ENCODE peak calls at places on chromosomes 5 and 9, in eight cellular contexts. X is IMR-90, N is keratinocyte, K is left ventricle myocardium inferior, D is hepatocyte, U is MM.1S, C is transverse colon, M is OCI-LY7. P is an unnamed sample.

GRCh38 chr9:89234636-89235035 is 56.0 kb upstream of the SHC3 start:
- DNase-seq in X (peak), D (no peak), K (no peak), N (no peak), U (peak), C (no peak), M (no peak), P (no peak)

GRCh38 chr9:30410273-30410672 is 1974.2 kb upstream of the ACO1 start:
- DNase-seq in U (no peak), N (no peak), X (no peak), C (no peak), D (no peak), K (no peak), M (no peak), P (no peak)

GRCh38 chr5:36950586-36951457 is 74.3 kb downstream of the NIPBL start:
- DNase-seq in U (no peak), C (no peak), D (no peak), M (no peak), X (peak), N (peak), K (no peak), P (no peak)

GRCh38 chr5:57939771-57940170 is 457.2 kb upstream of the ACTBL2 start:
- DNase-seq in M (no peak), D (no peak), U (no peak), N (no peak), K (no peak), C (no peak), X (no peak), P (no peak)

GRCh38 chr9:128921881-128922763 is 1.3 kb downstream of the PHYHD1 start:
- DNase-seq in K (peak), C (peak), X (peak), N (no peak), U (no peak), D (peak), M (peak), P (no peak)

GRCh38 chr5:149452007-149452664 is 73.0 kb upstream of the IL17B start:
- DNase-seq in X (peak), K (peak), C (peak), M (peak), D (peak), N (no peak), U (no peak), P (no peak)

GRCh38 chr9:91047529-91047928 is 245.9 kb downstream of the SYK start:
- DNase-seq in N (no peak), U (peak), K (no peak), M (no peak), D (no peak), C (peak), X (no peak), P (no peak)

GRCh38 chr5:94932259-94932658 is 313.8 kb downstream of the SLF1 start:
- DNase-seq in K (no peak), C (no peak), M (no peak), X (no peak), U (no peak), D (no peak), N (no peak), P (no peak)

GRCh38 chr5:149785341-149785740 is 55.2 kb downstream of the PPARGC1B start:
- DNase-seq in N (no peak), D (no peak), K (no peak), U (no peak), C (peak), X (no peak), M (no peak), P (no peak)

GRCh38 chr5:72752909-72753308 is 63.6 kb upstream of the TNPO1 start:
- DNase-seq in C (no peak), X (no peak), M (no peak), K (no peak), N (no peak), D (no peak), U (no peak), P (no peak)

GRCh38 chr5:139181835-139182452 is 16.2 kb downstream of the SIL1 start:
- DNase-seq in N (peak), C (peak), U (no peak), D (peak), K (no peak), X (peak), M (no peak), P (peak)

GRCh38 chr5:59123595-59124561 is 541.0 kb downstream of the RAB3C start:
- DNase-seq in K (no peak), N (no peak), C (no peak), D (no peak), X (peak), U (peak), M (no peak), P (no peak)

GRCh38 chr5:159777049-159777448 is 139.2 kb upstream of the ADRA1B start:
- DNase-seq in U (no peak), N (no peak), D (no peak), M (no peak), K (no peak), X (peak), C (no peak), P (no peak)

GRCh38 chr9:23551171-23551795 is 274.8 kb downstream of the ELAVL2 start:
- DNase-seq in N (no peak), X (no peak), C (no peak), K (no peak), D (no peak), M (no peak), U (no peak), P (no peak)

GRCh38 chr9:133098104-133098754 is 22.8 kb downstream of the RALGDS start:
- DNase-seq in D (no peak), C (no peak), N (no peak), U (no peak), X (no peak), K (no peak), M (no peak), P (no peak)

GRCh38 chr5:115947260-115947659 is 15.0 kb upstream of the LVRN start:
- DNase-seq in D (no peak), N (no peak), M (no peak), X (peak), K (no peak), U (no peak), C (no peak), P (no peak)

GRCh38 chr5:167208911-167209310 is 1082.5 kb upstream of the WWC1 start:
- DNase-seq in C (no peak), U (no peak), M (no peak), K (no peak), X (no peak), D (no peak), N (no peak), P (no peak)

GRCh38 chr9:106947097-106947496 is 84.1 kb downstream of the ZNF462 start:
- DNase-seq in M (no peak), D (no peak), N (no peak), U (no peak), K (no peak), X (peak), C (no peak), P (no peak)

GRCh38 chr5:179806250-179807045 is at the start of gene MGAT4B:
- DNase-seq in M (peak), X (peak), D (peak), C (peak), U (peak), K (peak), N (no peak), P (no peak)

GRCh38 chr5:11547730-11548129 is 356.5 kb downstream of the CTNND2 start:
- DNase-seq in N (no peak), X (no peak), D (no peak), U (no peak), K (no peak), C (no peak), M (no peak), P (no peak)

GRCh38 chr5:14071433-14071832 is 71.7 kb upstream of the TRIO start:
- DNase-seq in N (no peak), X (peak), K (no peak), M (no peak), D (no peak), U (no peak), C (no peak), P (no peak)

GRCh38 chr5:56207537-56207936 is 25.6 kb downstream of the ANKRD55 start:
- DNase-seq in D (no peak), X (peak), N (no peak), M (no peak), C (no peak), U (no peak), K (no peak), P (no peak)

GRCh38 chr5:67659288-67659687 is 462.7 kb upstream of the CD180 start:
- DNase-seq in X (no peak), K (no peak), C (no peak), M (no peak), N (no peak), U (no peak), D (no peak), P (no peak)

GRCh38 chr9:104868687-104869404 is 59.1 kb downstream of the ABCA1 start:
- DNase-seq in X (peak), D (peak), N (no peak), U (no peak), M (peak), K (peak), C (peak), P (no peak)

GRCh38 chr5:53343187-53343586 is 137.2 kb upstream of the FST start:
- DNase-seq in N (peak), X (peak), C (no peak), U (no peak), M (no peak), D (peak), K (no peak), P (peak)

DNA sequence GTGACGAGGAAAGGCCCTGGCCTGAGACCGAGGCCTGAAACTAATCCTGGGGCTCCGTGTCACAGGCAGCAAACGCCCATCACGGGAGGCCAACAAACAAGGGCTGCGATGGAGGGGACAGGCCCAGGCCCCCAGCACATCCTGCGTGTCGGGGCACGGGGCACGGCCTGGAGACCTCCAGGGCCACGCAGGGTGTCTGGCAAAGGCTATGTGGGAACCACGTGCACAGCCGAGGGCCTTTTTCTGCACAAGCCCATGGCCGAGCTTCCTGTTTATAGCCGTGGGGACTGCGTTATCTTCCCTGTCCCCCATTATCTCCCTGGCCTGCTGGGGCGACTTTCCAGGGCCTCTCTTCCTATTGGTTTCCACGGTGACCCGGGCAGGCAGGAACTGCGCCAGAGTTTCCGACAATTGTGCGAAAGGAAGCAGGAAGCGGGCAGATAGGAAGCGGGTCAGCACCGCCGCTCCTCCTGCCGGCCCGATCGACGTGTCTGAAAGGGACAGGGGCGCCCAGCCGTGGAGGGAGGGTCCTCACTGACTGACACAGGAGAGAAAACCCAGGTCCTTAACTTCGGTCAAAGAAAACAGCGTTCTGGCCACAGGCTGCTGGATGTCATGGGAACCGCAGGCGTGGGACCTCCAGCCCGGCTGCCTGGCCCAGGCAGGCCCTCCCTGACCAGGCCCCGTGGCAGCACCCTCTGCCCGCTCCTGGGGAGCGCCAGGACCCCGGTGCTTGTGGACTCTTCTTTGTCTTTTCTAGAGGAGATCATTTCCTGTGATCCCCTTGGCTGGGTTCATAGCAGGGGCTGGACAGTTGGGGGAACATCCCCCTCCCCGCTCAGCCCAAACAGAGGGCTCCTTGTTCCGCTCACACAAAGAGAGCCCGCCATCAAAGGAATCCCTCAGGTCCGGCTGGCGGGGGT is 29.1 kb upstream of the SEC16A start:
- DNase-seq in C (no peak), N (no peak), K (peak), D (no peak), U (no peak), M (no peak), X (no peak), P (no peak)
- H3K27ac ChIP-seq in C (peak), N (no peak), K (peak), D (no peak), U (no peak), M (no peak), X (no peak), P (no peak)

GRCh38 chr9:92724528-92725265 is 39.9 kb downstream of the BICD2 start:
- DNase-seq in U (no peak), X (no peak), M (peak), C (no peak), D (no peak), N (no peak), K (no peak), P (no peak)
- H3K27ac ChIP-seq in U (no peak), X (no peak), M (peak), C (no peak), D (no peak), N (peak), K (no peak), P (peak)

DNA sequence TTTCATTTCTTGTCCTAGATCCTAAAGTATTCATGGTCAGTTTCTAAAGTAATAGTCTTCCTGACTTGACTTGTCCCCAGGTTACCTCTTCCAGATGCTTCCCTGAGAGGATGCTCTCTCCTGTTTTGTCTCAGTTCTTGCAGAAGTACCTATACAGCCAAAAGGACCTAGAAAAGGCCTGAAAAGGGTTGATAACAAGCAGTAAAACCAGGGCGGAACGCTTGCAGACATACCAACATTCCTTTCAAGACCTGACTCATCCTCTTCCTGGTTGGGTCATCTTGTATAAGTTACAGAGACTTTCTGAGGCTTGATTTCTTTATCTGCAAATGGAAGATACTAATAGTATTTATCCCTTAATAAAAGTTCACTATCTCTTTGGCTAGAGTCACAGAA is 77.2 kb upstream of the ZFAND5 start:
- DNase-seq in C (no peak), N (peak), K (no peak), U (no peak), X (peak), D (peak), M (no peak), P (peak)
- H3K27ac ChIP-seq in C (no peak), N (peak), K (no peak), U (no peak), X (peak), D (peak), M (no peak), P (peak)

GRCh38 chr9:127791085-127791484 is 5.3 kb downstream of the CDK9 start:
- DNase-seq in C (no peak), K (no peak), U (no peak), N (no peak), D (no peak), X (no peak), M (no peak), P (no peak)
- H3K27ac ChIP-seq in C (no peak), K (peak), U (no peak), N (no peak), D (no peak), X (no peak), M (no peak), P (no peak)

P was measured in epithelial cell of prostate.